ENCODE peak calls at places on chromosome 16, in four cellular contexts. F is CD8-positive, alpha-beta memory T cell; M is mesendoderm; V is HL-60. B is an unnamed sample.

GRCh38 chr16:11289202-11289601 is 8.1 kb upstream of the PRM1 start:
- DNase-seq in F (no peak), M (no peak), V (no peak), B (no peak)

GRCh38 chr16:86584071-86584685 is 5.8 kb downstream of the FOXL1 start:
- DNase-seq in F (no peak), M (no peak), V (no peak), B (no peak)

GRCh38 chr16:59210955-59211541 is 476.9 kb upstream of the GOT2 start:
- DNase-seq in F (no peak), M (peak; percentile 92), V (no peak), B (no peak)

GRCh38 chr16:73040136-73040535 is 7.8 kb downstream of the ZFHX3 start:
- DNase-seq in F (no peak), M (peak; percentile 49), V (no peak), B (no peak)

GRCh38 chr16:66714659-66715307 is 18.2 kb upstream of the CMTM4 start:
- DNase-seq in F (no peak), M (no peak), V (no peak), B (no peak)

GRCh38 chr16:2285731-2286191 is 17.8 kb upstream of the RNPS1 start:
- DNase-seq in F (no peak), M (no peak), V (no peak), B (no peak)

GRCh38 chr16:74297296-74297665 is 667 bp downstream of the PSMD7 start:
- DNase-seq in F (peak; percentile 2), M (peak; percentile 35), V (no peak), B (no peak)

GRCh38 chr16:76749780-76750375 is 441.1 kb upstream of the MON1B start:
- DNase-seq in F (no peak), M (no peak), V (no peak), B (no peak)

GRCh38 chr16:12144355-12144754 is 167.8 kb downstream of the SNX29 start:
- DNase-seq in F (no peak), M (peak; percentile 39), V (no peak), B (no peak)

GRCh38 chr16:74752756-74753155 is 21.9 kb downstream of the FA2H start:
- DNase-seq in F (no peak), M (no peak), V (no peak), B (no peak)

GRCh38 chr16:70663524-70664324 is 17.4 kb downstream of the IL34 start:
- DNase-seq in F (no peak), M (no peak), V (no peak), B (no peak)

GRCh38 chr16:977096-977701 is 4.4 kb upstream of the SOX8 start:
- DNase-seq in F (no peak), M (no peak), V (no peak), B (no peak)

GRCh38 chr16:87809150-87809902 is 43.5 kb upstream of the KLHDC4 start:
- DNase-seq in F (no peak), M (no peak), V (no peak), B (no peak)

GRCh38 chr16:89481556-89481955 is 8.8 kb downstream of the ANKRD11 start:
- DNase-seq in F (no peak), M (no peak), V (no peak), B (no peak)

GRCh38 chr16:59394526-59394925 is 660.4 kb upstream of the GOT2 start:
- DNase-seq in F (no peak), M (no peak), V (no peak), B (no peak)

GRCh38 chr16:29126057-29126494 is 141.2 kb downstream of the LAT start:
- DNase-seq in F (no peak), M (no peak), V (no peak), B (peak; percentile 78)

GRCh38 chr16:20879175-20880053 is 20.7 kb downstream of the DCUN1D3 start:
- DNase-seq in F (no peak), M (no peak), V (no peak), B (no peak)

GRCh38 chr16:5619314-5619713 is 521.7 kb upstream of the EEF2KMT start:
- DNase-seq in F (no peak), M (peak; percentile 24), V (no peak), B (no peak)

GRCh38 chr16:64065523-64065922 is 1056.3 kb downstream of the CDH11 start:
- DNase-seq in F (no peak), M (no peak), V (no peak), B (no peak)

GRCh38 chr16:28067604-28068382 is 4.3 kb upstream of the GSG1L start:
- DNase-seq in F (no peak), M (peak; percentile 72), V (no peak), B (no peak)

GRCh38 chr16:75909746-75910145 is 183.5 kb upstream of the CPHXL start:
- DNase-seq in F (no peak), M (no peak), V (no peak), B (no peak)

GRCh38 chr16:89722392-89723278 is 1.3 kb downstream of the ZNF276 start:
- DNase-seq in F (peak; percentile 68), M (peak; percentile 28), V (no peak), B (peak; percentile 67)

GRCh38 chr16:53768593-53768992 is 64.6 kb downstream of the FTO start:
- DNase-seq in F (no peak), M (no peak), V (no peak), B (no peak)

GRCh38 chr16:53704445-53704813 is 473 bp downstream of the FTO start:
- DNase-seq in F (no peak), M (no peak), V (no peak), B (no peak)

GRCh38 chr16:28090646-28091377 is 27.3 kb upstream of the GSG1L start:
- DNase-seq in F (no peak), M (peak; percentile 93), V (no peak), B (no peak)

GRCh38 chr16:47928008-47928407 is 227.8 kb downstream of the ABCC12 start:
- DNase-seq in F (no peak), M (peak; percentile 51), V (no peak), B (no peak)

GRCh38 chr16:73053379-73054130 is 5.6 kb upstream of the ZFHX3 start:
- DNase-seq in F (no peak), M (peak; percentile 64), V (no peak), B (no peak)

GRCh38 chr16:14014284-14014625 is 56.9 kb upstream of the MRTFB start:
- DNase-seq in F (no peak), M (no peak), V (no peak), B (no peak)

GRCh38 chr16:11106726-11107125 is 149.3 kb downstream of the SOCS1 start:
- DNase-seq in F (no peak), M (no peak), V (no peak), B (no peak)

GRCh38 chr16:2480948-2481347 is 6.0 kb downstream of the TBC1D24 start:
- DNase-seq in F (no peak), M (no peak), V (no peak), B (no peak)

GRCh38 chr16:68658258-68658973 is 13.3 kb downstream of the CDH3 start:
- DNase-seq in F (no peak), M (peak; percentile 47), V (no peak), B (no peak)

B was measured in CD14-positive monocyte.